ENCODE peak calls at places on chromosomes 5 and 9, in ten cellular contexts. One of them, this sample, is unnamed.

GRCh38 chr9:19231126-19232035 is 888 bp downstream of the DENND4C start:
- DNase-seq in AG09309: no peak
- DNase-seq in body of pancreas: no peak
- DNase-seq in HCT116: no peak
- DNase-seq in cardiac fibroblast: peak
- DNase-seq in HFFc6: peak
- DNase-seq in GM20000: peak
- DNase-seq in right lobe of liver: no peak
- DNase-seq in AG10803: peak
- DNase-seq in left lung: no peak
- DNase-seq in this sample: no peak

GRCh38 chr5:1845696-1846095 is 37.0 kb downstream of the IRX4 start:
- DNase-seq in AG09309: no peak
- DNase-seq in body of pancreas: no peak
- DNase-seq in HCT116: no peak
- DNase-seq in cardiac fibroblast: no peak
- DNase-seq in HFFc6: no peak
- DNase-seq in GM20000: no peak
- DNase-seq in right lobe of liver: no peak
- DNase-seq in AG10803: no peak
- DNase-seq in left lung: no peak
- DNase-seq in this sample: no peak

GRCh38 chr5:12615141-12615820 is 711.0 kb upstream of the CTNND2 start:
- DNase-seq in AG09309: no peak
- DNase-seq in body of pancreas: no peak
- DNase-seq in HCT116: no peak
- DNase-seq in cardiac fibroblast: no peak
- DNase-seq in HFFc6: no peak
- DNase-seq in GM20000: no peak
- DNase-seq in right lobe of liver: no peak
- DNase-seq in AG10803: no peak
- DNase-seq in left lung: no peak
- DNase-seq in this sample: no peak

GRCh38 chr5:14706615-14707021 is 42.1 kb downstream of the OTULIN start:
- DNase-seq in AG09309: peak
- DNase-seq in body of pancreas: no peak
- DNase-seq in HCT116: no peak
- DNase-seq in cardiac fibroblast: peak
- DNase-seq in HFFc6: peak
- DNase-seq in GM20000: no peak
- DNase-seq in right lobe of liver: no peak
- DNase-seq in AG10803: peak
- DNase-seq in left lung: no peak
- DNase-seq in this sample: no peak

GRCh38 chr9:77846957-77847574 is 184.5 kb downstream of the GNAQ start:
- DNase-seq in AG09309: no peak
- DNase-seq in body of pancreas: no peak
- DNase-seq in HCT116: no peak
- DNase-seq in cardiac fibroblast: peak
- DNase-seq in HFFc6: peak
- DNase-seq in GM20000: no peak
- DNase-seq in right lobe of liver: no peak
- DNase-seq in AG10803: no peak
- DNase-seq in left lung: no peak
- DNase-seq in this sample: no peak

GRCh38 chr9:98091735-98092632 is 27.0 kb downstream of the TRIM14 start:
- DNase-seq in AG09309: no peak
- DNase-seq in body of pancreas: no peak
- DNase-seq in HCT116: no peak
- DNase-seq in cardiac fibroblast: peak
- DNase-seq in HFFc6: no peak
- DNase-seq in GM20000: no peak
- DNase-seq in right lobe of liver: no peak
- DNase-seq in AG10803: peak
- DNase-seq in left lung: no peak
- DNase-seq in this sample: no peak

GRCh38 chr9:125409637-125410521 is 148.3 kb downstream of the GAPVD1 start:
- DNase-seq in AG09309: no peak
- DNase-seq in body of pancreas: no peak
- DNase-seq in HCT116: peak
- DNase-seq in cardiac fibroblast: peak
- DNase-seq in HFFc6: peak
- DNase-seq in GM20000: peak
- DNase-seq in right lobe of liver: no peak
- DNase-seq in AG10803: peak
- DNase-seq in left lung: no peak
- DNase-seq in this sample: no peak

GRCh38 chr9:69818946-69819345 is 1.7 kb upstream of the CFAP95 start:
- DNase-seq in AG09309: no peak
- DNase-seq in body of pancreas: no peak
- DNase-seq in HCT116: no peak
- DNase-seq in cardiac fibroblast: no peak
- DNase-seq in HFFc6: no peak
- DNase-seq in GM20000: no peak
- DNase-seq in right lobe of liver: no peak
- DNase-seq in AG10803: no peak
- DNase-seq in left lung: no peak
- DNase-seq in this sample: no peak

GRCh38 chr5:138352722-138353549 is 451 bp downstream of the KDM3B start:
- DNase-seq in AG09309: no peak
- DNase-seq in body of pancreas: peak
- DNase-seq in HCT116: no peak
- DNase-seq in cardiac fibroblast: peak
- DNase-seq in HFFc6: peak
- DNase-seq in GM20000: peak
- DNase-seq in right lobe of liver: peak
- DNase-seq in AG10803: peak
- DNase-seq in left lung: peak
- DNase-seq in this sample: peak

GRCh38 chr5:144315994-144316634 is 145.4 kb downstream of the KCTD16 start:
- DNase-seq in AG09309: no peak
- DNase-seq in body of pancreas: peak
- DNase-seq in HCT116: no peak
- DNase-seq in cardiac fibroblast: no peak
- DNase-seq in HFFc6: no peak
- DNase-seq in GM20000: no peak
- DNase-seq in right lobe of liver: peak
- DNase-seq in AG10803: no peak
- DNase-seq in left lung: no peak
- DNase-seq in this sample: no peak

GRCh38 chr9:89372230-89372816 is 54.0 kb downstream of the SECISBP2 start:
- DNase-seq in AG09309: no peak
- DNase-seq in body of pancreas: no peak
- DNase-seq in HCT116: no peak
- DNase-seq in cardiac fibroblast: no peak
- DNase-seq in HFFc6: no peak
- DNase-seq in GM20000: no peak
- DNase-seq in right lobe of liver: no peak
- DNase-seq in AG10803: no peak
- DNase-seq in left lung: no peak
- DNase-seq in this sample: no peak

GRCh38 chr5:132662004-132662401 is 4.0 kb downstream of the IL13 start:
- DNase-seq in AG09309: no peak
- DNase-seq in body of pancreas: no peak
- DNase-seq in HCT116: no peak
- DNase-seq in cardiac fibroblast: no peak
- DNase-seq in HFFc6: no peak
- DNase-seq in GM20000: no peak
- DNase-seq in right lobe of liver: no peak
- DNase-seq in AG10803: no peak
- DNase-seq in left lung: no peak
- DNase-seq in this sample: peak

GRCh38 chr9:106869458-106869857 is 6.5 kb downstream of the ZNF462 start:
- DNase-seq in AG09309: no peak
- DNase-seq in body of pancreas: no peak
- DNase-seq in HCT116: no peak
- DNase-seq in cardiac fibroblast: peak
- DNase-seq in HFFc6: no peak
- DNase-seq in GM20000: no peak
- DNase-seq in right lobe of liver: no peak
- DNase-seq in AG10803: peak
- DNase-seq in left lung: no peak
- DNase-seq in this sample: no peak

GRCh38 chr5:158194561-158194961 is 335.6 kb upstream of the CLINT1 start:
- DNase-seq in AG09309: no peak
- DNase-seq in body of pancreas: no peak
- DNase-seq in HCT116: no peak
- DNase-seq in cardiac fibroblast: no peak
- DNase-seq in HFFc6: no peak
- DNase-seq in GM20000: no peak
- DNase-seq in right lobe of liver: no peak
- DNase-seq in AG10803: no peak
- DNase-seq in left lung: no peak
- DNase-seq in this sample: peak

GRCh38 chr5:113989913-113990305 is 372.0 kb upstream of the KCNN2 start:
- DNase-seq in AG09309: no peak
- DNase-seq in body of pancreas: no peak
- DNase-seq in HCT116: no peak
- DNase-seq in cardiac fibroblast: no peak
- DNase-seq in HFFc6: no peak
- DNase-seq in GM20000: no peak
- DNase-seq in right lobe of liver: no peak
- DNase-seq in AG10803: no peak
- DNase-seq in left lung: no peak
- DNase-seq in this sample: no peak

GRCh38 chr5:151130235-151130921 is 27.2 kb downstream of the ANXA6 start:
- DNase-seq in AG09309: no peak
- DNase-seq in body of pancreas: no peak
- DNase-seq in HCT116: no peak
- DNase-seq in cardiac fibroblast: no peak
- DNase-seq in HFFc6: no peak
- DNase-seq in GM20000: no peak
- DNase-seq in right lobe of liver: no peak
- DNase-seq in AG10803: no peak
- DNase-seq in left lung: no peak
- DNase-seq in this sample: no peak

GRCh38 chr5:150295172-150295611 is 5.6 kb upstream of the CAMK2A start:
- DNase-seq in AG09309: peak
- DNase-seq in body of pancreas: no peak
- DNase-seq in HCT116: no peak
- DNase-seq in cardiac fibroblast: peak
- DNase-seq in HFFc6: peak
- DNase-seq in GM20000: no peak
- DNase-seq in right lobe of liver: no peak
- DNase-seq in AG10803: peak
- DNase-seq in left lung: peak
- DNase-seq in this sample: no peak

GRCh38 chr5:136802382-136802781 is 437.0 kb upstream of the TRPC7 start:
- DNase-seq in AG09309: no peak
- DNase-seq in body of pancreas: peak
- DNase-seq in HCT116: no peak
- DNase-seq in cardiac fibroblast: peak
- DNase-seq in HFFc6: peak
- DNase-seq in GM20000: no peak
- DNase-seq in right lobe of liver: no peak
- DNase-seq in AG10803: peak
- DNase-seq in left lung: no peak
- DNase-seq in this sample: no peak
- TF ChIP-seq CTCF in AG09309: peak
- TF ChIP-seq CTCF in body of pancreas: peak
- TF ChIP-seq CTCF in HCT116: peak
- TF ChIP-seq CTCF in cardiac fibroblast: no peak
- TF ChIP-seq CTCF in HFFc6: peak
- TF ChIP-seq CTCF in GM20000: no peak
- TF ChIP-seq CTCF in right lobe of liver: no peak
- TF ChIP-seq CTCF in AG10803: peak
- TF ChIP-seq CTCF in left lung: no peak
- TF ChIP-seq CTCF in this sample: no peak

DNA sequence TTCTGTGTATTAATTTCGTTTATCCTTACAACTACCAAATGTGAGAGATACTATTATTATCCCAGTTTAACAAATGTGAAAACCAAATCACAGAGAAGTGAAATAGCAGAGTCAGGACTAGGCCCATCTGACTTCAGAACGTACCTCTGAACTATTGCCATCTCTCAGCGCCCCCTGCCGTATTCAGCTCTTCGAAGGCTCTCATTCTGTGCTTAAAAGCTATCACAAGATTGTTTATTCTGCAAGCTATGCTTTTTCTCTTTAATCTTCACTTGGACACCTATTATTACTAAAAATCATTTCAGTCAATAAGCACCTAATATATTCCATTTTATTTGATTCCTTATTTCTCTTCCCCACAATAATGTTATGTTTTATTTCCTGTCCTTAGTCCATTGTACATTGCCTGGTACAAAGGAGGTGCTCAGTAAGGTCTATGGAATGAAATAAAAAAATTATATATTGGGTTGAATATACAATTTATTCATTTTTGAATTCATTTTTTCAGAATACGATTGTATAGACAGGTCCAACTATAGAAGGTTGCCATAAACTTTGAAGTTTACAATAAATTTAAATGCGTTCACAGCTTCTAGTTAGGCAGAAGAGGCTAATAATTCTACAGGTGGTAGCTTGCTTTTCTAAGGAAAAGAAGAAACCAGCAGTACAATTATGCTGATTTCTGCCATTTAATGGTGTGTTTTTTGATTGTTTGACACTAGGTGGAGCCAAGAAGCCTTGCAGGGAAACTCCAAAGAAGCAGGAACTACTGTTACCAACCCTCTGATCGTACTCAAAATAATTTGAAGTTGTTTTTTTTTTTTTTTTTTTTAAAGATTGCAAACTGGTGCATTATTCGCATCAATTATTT is 202.2 kb upstream of the DMRTA1 start:
- DNase-seq in AG09309: no peak
- DNase-seq in body of pancreas: peak
- DNase-seq in HCT116: peak
- DNase-seq in cardiac fibroblast: peak
- DNase-seq in HFFc6: peak
- DNase-seq in GM20000: peak
- DNase-seq in right lobe of liver: no peak
- DNase-seq in AG10803: peak
- DNase-seq in left lung: no peak
- DNase-seq in this sample: no peak
- TF ChIP-seq CTCF in AG09309: peak
- TF ChIP-seq CTCF in body of pancreas: peak
- TF ChIP-seq CTCF in HCT116: peak
- TF ChIP-seq CTCF in cardiac fibroblast: peak
- TF ChIP-seq CTCF in HFFc6: peak
- TF ChIP-seq CTCF in GM20000: peak
- TF ChIP-seq CTCF in right lobe of liver: peak
- TF ChIP-seq CTCF in AG10803: peak
- TF ChIP-seq CTCF in left lung: peak
- TF ChIP-seq CTCF in this sample: no peak

GRCh38 chr5:128844354-128844923 is 120.8 kb upstream of the SLC27A6 start:
- DNase-seq in AG09309: no peak
- DNase-seq in body of pancreas: no peak
- DNase-seq in HCT116: no peak
- DNase-seq in cardiac fibroblast: peak
- DNase-seq in HFFc6: peak
- DNase-seq in GM20000: peak
- DNase-seq in right lobe of liver: no peak
- DNase-seq in AG10803: no peak
- DNase-seq in left lung: no peak
- DNase-seq in this sample: no peak
- TF ChIP-seq CTCF in AG09309: no peak
- TF ChIP-seq CTCF in body of pancreas: peak
- TF ChIP-seq CTCF in HCT116: peak
- TF ChIP-seq CTCF in cardiac fibroblast: peak
- TF ChIP-seq CTCF in HFFc6: peak
- TF ChIP-seq CTCF in GM20000: no peak
- TF ChIP-seq CTCF in right lobe of liver: no peak
- TF ChIP-seq CTCF in AG10803: no peak
- TF ChIP-seq CTCF in left lung: no peak
- TF ChIP-seq CTCF in this sample: no peak

GRCh38 chr9:93908591-93909241 is 46.4 kb downstream of the BARX1 start:
- DNase-seq in AG09309: no peak
- DNase-seq in body of pancreas: no peak
- DNase-seq in HCT116: no peak
- DNase-seq in cardiac fibroblast: no peak
- DNase-seq in HFFc6: no peak
- DNase-seq in GM20000: no peak
- DNase-seq in right lobe of liver: peak
- DNase-seq in AG10803: no peak
- DNase-seq in left lung: peak
- DNase-seq in this sample: no peak
- TF ChIP-seq CTCF in AG09309: no peak
- TF ChIP-seq CTCF in body of pancreas: peak
- TF ChIP-seq CTCF in HCT116: no peak
- TF ChIP-seq CTCF in cardiac fibroblast: no peak
- TF ChIP-seq CTCF in HFFc6: no peak
- TF ChIP-seq CTCF in GM20000: no peak
- TF ChIP-seq CTCF in right lobe of liver: no peak
- TF ChIP-seq CTCF in AG10803: no peak
- TF ChIP-seq CTCF in left lung: no peak
- TF ChIP-seq CTCF in this sample: no peak

This sample was measured in activated B cell treated with CpG ODN at 0.5 μM for 24 hours.